ENCODE peak calls at places on chromosomes 6 and 20, in five cellular contexts. One of them, this sample, is unnamed.

GRCh38 chr6:14720411-14721102 is 525.3 kb upstream of the JARID2 start:
- DNase-seq in B cell: no peak
- DNase-seq in GM04504: no peak
- DNase-seq in stimulated activated CD8-positive, alpha-beta memory T cell treated with anti-CD3 and anti-CD28 coated beads, Interleukin-4, amount 100 ng/mL, for 4 hours: no peak
- DNase-seq in MV-4-11: no peak
- DNase-seq in this sample: no peak

GRCh38 chr6:42766163-42766670 is 15.6 kb upstream of the BICRAL start:
- DNase-seq in GM04504: no peak
- DNase-seq in MV-4-11: no peak
- DNase-seq in stimulated activated CD8-positive, alpha-beta memory T cell treated with anti-CD3 and anti-CD28 coated beads, Interleukin-4, amount 100 ng/mL, for 4 hours: no peak
- DNase-seq in B cell: no peak
- DNase-seq in this sample: no peak

GRCh38 chr6:116847234-116847633 is 18.4 kb upstream of the GPRC6A start:
- DNase-seq in stimulated activated CD8-positive, alpha-beta memory T cell treated with anti-CD3 and anti-CD28 coated beads, Interleukin-4, amount 100 ng/mL, for 4 hours: no peak
- DNase-seq in GM04504: peak; percentile 6
- DNase-seq in MV-4-11: peak; percentile 50
- DNase-seq in B cell: no peak
- DNase-seq in this sample: no peak

GRCh38 chr6:82006027-82006738 is 241.4 kb downstream of the IBTK start:
- DNase-seq in B cell: no peak
- DNase-seq in stimulated activated CD8-positive, alpha-beta memory T cell treated with anti-CD3 and anti-CD28 coated beads, Interleukin-4, amount 100 ng/mL, for 4 hours: no peak
- DNase-seq in GM04504: no peak
- DNase-seq in MV-4-11: peak; percentile 62
- DNase-seq in this sample: no peak

GRCh38 chr6:56744528-56744927 is 101.8 kb upstream of the DST start:
- DNase-seq in stimulated activated CD8-positive, alpha-beta memory T cell treated with anti-CD3 and anti-CD28 coated beads, Interleukin-4, amount 100 ng/mL, for 4 hours: no peak
- DNase-seq in MV-4-11: no peak
- DNase-seq in GM04504: no peak
- DNase-seq in B cell: no peak
- DNase-seq in this sample: no peak

GRCh38 chr6:28719275-28719940 is 193.7 kb downstream of the GPX5 start:
- DNase-seq in MV-4-11: peak; percentile 16
- DNase-seq in GM04504: no peak
- DNase-seq in stimulated activated CD8-positive, alpha-beta memory T cell treated with anti-CD3 and anti-CD28 coated beads, Interleukin-4, amount 100 ng/mL, for 4 hours: no peak
- DNase-seq in B cell: no peak
- DNase-seq in this sample: no peak

GRCh38 chr6:16331328-16332174 is 93.2 kb downstream of the GMPR start:
- DNase-seq in GM04504: no peak
- DNase-seq in MV-4-11: peak; percentile 69
- DNase-seq in stimulated activated CD8-positive, alpha-beta memory T cell treated with anti-CD3 and anti-CD28 coated beads, Interleukin-4, amount 100 ng/mL, for 4 hours: no peak
- DNase-seq in B cell: peak; percentile 78
- DNase-seq in this sample: peak; percentile 43

GRCh38 chr20:54167909-54168872 is 5.6 kb downstream of the CYP24A1 start:
- DNase-seq in B cell: no peak
- DNase-seq in MV-4-11: no peak
- DNase-seq in GM04504: no peak
- DNase-seq in stimulated activated CD8-positive, alpha-beta memory T cell treated with anti-CD3 and anti-CD28 coated beads, Interleukin-4, amount 100 ng/mL, for 4 hours: no peak
- DNase-seq in this sample: no peak

GRCh38 chr20:53547664-53548239 is 45.9 kb downstream of the ZNF217 start:
- DNase-seq in stimulated activated CD8-positive, alpha-beta memory T cell treated with anti-CD3 and anti-CD28 coated beads, Interleukin-4, amount 100 ng/mL, for 4 hours: no peak
- DNase-seq in B cell: peak; percentile 30
- DNase-seq in MV-4-11: peak; percentile 61
- DNase-seq in GM04504: peak; percentile 36
- DNase-seq in this sample: no peak

GRCh38 chr6:150418825-150419594 is 50.2 kb downstream of the IYD start:
- DNase-seq in GM04504: no peak
- DNase-seq in B cell: peak; percentile 72
- DNase-seq in MV-4-11: peak; percentile 43
- DNase-seq in stimulated activated CD8-positive, alpha-beta memory T cell treated with anti-CD3 and anti-CD28 coated beads, Interleukin-4, amount 100 ng/mL, for 4 hours: no peak
- DNase-seq in this sample: peak; percentile 30

GRCh38 chr6:27825025-27825823 is 87.0 kb downstream of the OR2B2 start:
- DNase-seq in GM04504: no peak
- DNase-seq in MV-4-11: peak; percentile 59
- DNase-seq in B cell: no peak
- DNase-seq in stimulated activated CD8-positive, alpha-beta memory T cell treated with anti-CD3 and anti-CD28 coated beads, Interleukin-4, amount 100 ng/mL, for 4 hours: no peak
- DNase-seq in this sample: no peak

GRCh38 chr6:56902551-56903464 is 52.1 kb upstream of the BEND6 start:
- DNase-seq in stimulated activated CD8-positive, alpha-beta memory T cell treated with anti-CD3 and anti-CD28 coated beads, Interleukin-4, amount 100 ng/mL, for 4 hours: no peak
- DNase-seq in B cell: peak; percentile 33
- DNase-seq in MV-4-11: peak; percentile 79
- DNase-seq in GM04504: peak; percentile 55
- DNase-seq in this sample: no peak

GRCh38 chr6:112933947-112934346 is 586.8 kb downstream of the RFPL4B start:
- DNase-seq in B cell: no peak
- DNase-seq in stimulated activated CD8-positive, alpha-beta memory T cell treated with anti-CD3 and anti-CD28 coated beads, Interleukin-4, amount 100 ng/mL, for 4 hours: no peak
- DNase-seq in MV-4-11: no peak
- DNase-seq in GM04504: no peak
- DNase-seq in this sample: no peak

GRCh38 chr6:42227173-42227850 is 9.7 kb upstream of the MRPS10 start:
- DNase-seq in stimulated activated CD8-positive, alpha-beta memory T cell treated with anti-CD3 and anti-CD28 coated beads, Interleukin-4, amount 100 ng/mL, for 4 hours: no peak
- DNase-seq in MV-4-11: no peak
- DNase-seq in GM04504: no peak
- DNase-seq in B cell: no peak
- DNase-seq in this sample: no peak

GRCh38 chr6:95543798-95544197 is 33.5 kb upstream of the MANEA start:
- DNase-seq in MV-4-11: no peak
- DNase-seq in GM04504: no peak
- DNase-seq in B cell: no peak
- DNase-seq in stimulated activated CD8-positive, alpha-beta memory T cell treated with anti-CD3 and anti-CD28 coated beads, Interleukin-4, amount 100 ng/mL, for 4 hours: no peak
- DNase-seq in this sample: no peak

GRCh38 chr6:81995548-81996289 is 243.2 kb upstream of the TENT5A start:
- DNase-seq in GM04504: no peak
- DNase-seq in MV-4-11: no peak
- DNase-seq in stimulated activated CD8-positive, alpha-beta memory T cell treated with anti-CD3 and anti-CD28 coated beads, Interleukin-4, amount 100 ng/mL, for 4 hours: no peak
- DNase-seq in B cell: no peak
- DNase-seq in this sample: no peak

GRCh38 chr6:108652375-108652774 is 91.7 kb downstream of the FOXO3 start:
- DNase-seq in B cell: no peak
- DNase-seq in stimulated activated CD8-positive, alpha-beta memory T cell treated with anti-CD3 and anti-CD28 coated beads, Interleukin-4, amount 100 ng/mL, for 4 hours: no peak
- DNase-seq in MV-4-11: no peak
- DNase-seq in GM04504: no peak
- DNase-seq in this sample: no peak

GRCh38 chr6:93749191-93749590 is 329.8 kb upstream of the EPHA7 start:
- DNase-seq in stimulated activated CD8-positive, alpha-beta memory T cell treated with anti-CD3 and anti-CD28 coated beads, Interleukin-4, amount 100 ng/mL, for 4 hours: no peak
- DNase-seq in GM04504: no peak
- DNase-seq in B cell: no peak
- DNase-seq in MV-4-11: no peak
- DNase-seq in this sample: no peak

GRCh38 chr6:393391-394221 is 2.1 kb downstream of the IRF4 start:
- DNase-seq in GM04504: no peak
- DNase-seq in MV-4-11: no peak
- DNase-seq in B cell: no peak
- DNase-seq in stimulated activated CD8-positive, alpha-beta memory T cell treated with anti-CD3 and anti-CD28 coated beads, Interleukin-4, amount 100 ng/mL, for 4 hours: no peak
- DNase-seq in this sample: no peak

GRCh38 chr6:46331461-46331860 is 159.8 kb downstream of the RCAN2 start:
- DNase-seq in MV-4-11: no peak
- DNase-seq in GM04504: no peak
- DNase-seq in stimulated activated CD8-positive, alpha-beta memory T cell treated with anti-CD3 and anti-CD28 coated beads, Interleukin-4, amount 100 ng/mL, for 4 hours: no peak
- DNase-seq in B cell: no peak
- DNase-seq in this sample: no peak

GRCh38 chr6:33430991-33431879 is 11.4 kb downstream of the SYNGAP1 start:
- DNase-seq in B cell: peak; percentile 96
- DNase-seq in GM04504: no peak
- DNase-seq in stimulated activated CD8-positive, alpha-beta memory T cell treated with anti-CD3 and anti-CD28 coated beads, Interleukin-4, amount 100 ng/mL, for 4 hours: no peak
- DNase-seq in MV-4-11: peak; percentile 58
- DNase-seq in this sample: peak; percentile 59

GRCh38 chr6:125961117-125961516 is 4.5 kb downstream of the HINT3 start:
- DNase-seq in MV-4-11: no peak
- DNase-seq in stimulated activated CD8-positive, alpha-beta memory T cell treated with anti-CD3 and anti-CD28 coated beads, Interleukin-4, amount 100 ng/mL, for 4 hours: no peak
- DNase-seq in GM04504: no peak
- DNase-seq in B cell: no peak
- DNase-seq in this sample: no peak

GRCh38 chr6:3561745-3562144 is 104.9 kb upstream of the SLC22A23 start:
- DNase-seq in MV-4-11: peak; percentile 28
- DNase-seq in stimulated activated CD8-positive, alpha-beta memory T cell treated with anti-CD3 and anti-CD28 coated beads, Interleukin-4, amount 100 ng/mL, for 4 hours: no peak
- DNase-seq in B cell: no peak
- DNase-seq in GM04504: no peak
- DNase-seq in this sample: no peak

GRCh38 chr6:105430685-105431084 is 27.8 kb upstream of the PREP start:
- DNase-seq in MV-4-11: no peak
- DNase-seq in stimulated activated CD8-positive, alpha-beta memory T cell treated with anti-CD3 and anti-CD28 coated beads, Interleukin-4, amount 100 ng/mL, for 4 hours: no peak
- DNase-seq in B cell: no peak
- DNase-seq in GM04504: no peak
- DNase-seq in this sample: no peak

GRCh38 chr6:827431-827830 is 134.5 kb upstream of the EXOC2 start:
- DNase-seq in B cell: no peak
- DNase-seq in GM04504: no peak
- DNase-seq in stimulated activated CD8-positive, alpha-beta memory T cell treated with anti-CD3 and anti-CD28 coated beads, Interleukin-4, amount 100 ng/mL, for 4 hours: no peak
- DNase-seq in MV-4-11: peak; percentile 93
- DNase-seq in this sample: no peak

GRCh38 chr6:3281669-3282460 is 23.1 kb downstream of the PSMG4 start:
- DNase-seq in B cell: no peak
- DNase-seq in stimulated activated CD8-positive, alpha-beta memory T cell treated with anti-CD3 and anti-CD28 coated beads, Interleukin-4, amount 100 ng/mL, for 4 hours: no peak
- DNase-seq in MV-4-11: no peak
- DNase-seq in GM04504: peak; percentile 81
- DNase-seq in this sample: no peak

GRCh38 chr6:148548065-148548748 is 198.6 kb upstream of the UST start:
- DNase-seq in GM04504: peak; percentile 34
- DNase-seq in MV-4-11: no peak
- DNase-seq in stimulated activated CD8-positive, alpha-beta memory T cell treated with anti-CD3 and anti-CD28 coated beads, Interleukin-4, amount 100 ng/mL, for 4 hours: no peak
- DNase-seq in B cell: no peak
- DNase-seq in this sample: no peak

GRCh38 chr6:15901141-15902115 is 227.5 kb upstream of the MYLIP start:
- DNase-seq in stimulated activated CD8-positive, alpha-beta memory T cell treated with anti-CD3 and anti-CD28 coated beads, Interleukin-4, amount 100 ng/mL, for 4 hours: no peak
- DNase-seq in GM04504: no peak
- DNase-seq in MV-4-11: peak; percentile 99
- DNase-seq in B cell: peak; percentile 56
- DNase-seq in this sample: no peak

GRCh38 chr6:169722362-169723199 is 1.7 kb downstream of the PHF10 start:
- DNase-seq in GM04504: no peak
- DNase-seq in B cell: peak; percentile 43
- DNase-seq in stimulated activated CD8-positive, alpha-beta memory T cell treated with anti-CD3 and anti-CD28 coated beads, Interleukin-4, amount 100 ng/mL, for 4 hours: no peak
- DNase-seq in MV-4-11: peak; percentile 71
- DNase-seq in this sample: peak; percentile 20

GRCh38 chr6:24666097-24666615 is 543 bp downstream of the TDP2 start:
- DNase-seq in GM04504: no peak
- DNase-seq in B cell: no peak
- DNase-seq in stimulated activated CD8-positive, alpha-beta memory T cell treated with anti-CD3 and anti-CD28 coated beads, Interleukin-4, amount 100 ng/mL, for 4 hours: no peak
- DNase-seq in MV-4-11: no peak
- DNase-seq in this sample: peak; percentile 13

GRCh38 chr6:134424131-134424794 is 106.4 kb upstream of the SGK1 start:
- DNase-seq in B cell: no peak
- DNase-seq in GM04504: no peak
- DNase-seq in stimulated activated CD8-positive, alpha-beta memory T cell treated with anti-CD3 and anti-CD28 coated beads, Interleukin-4, amount 100 ng/mL, for 4 hours: no peak
- DNase-seq in MV-4-11: no peak
- DNase-seq in this sample: no peak